ENCODE peak calls at places on chromosome 14, in ten cellular contexts. One of them, this sample, is unnamed.

GRCh38 chr14:95323917-95324316 is 4.2 kb upstream of the CLMN start:
- DNase-seq in SJSA1: no peak
- DNase-seq in neural progenitor cell: no peak
- DNase-seq in HL-60: no peak
- DNase-seq in CD4-positive, alpha-beta memory T cell: no peak
- DNase-seq in adrenal gland: no peak
- DNase-seq in fibroblast of lung: no peak
- DNase-seq in OCI-LY7: no peak
- DNase-seq in RWPE2: no peak
- DNase-seq in upper lobe of right lung: no peak
- DNase-seq in this sample: no peak

GRCh38 chr14:95889236-95889979 is 12.8 kb downstream of the TUNAR start:
- DNase-seq in HL-60: no peak
- DNase-seq in fibroblast of lung: no peak
- DNase-seq in adrenal gland: no peak
- DNase-seq in RWPE2: no peak
- DNase-seq in upper lobe of right lung: no peak
- DNase-seq in SJSA1: no peak
- DNase-seq in OCI-LY7: peak
- DNase-seq in CD4-positive, alpha-beta memory T cell: no peak
- DNase-seq in neural progenitor cell: no peak
- DNase-seq in this sample: no peak

GRCh38 chr14:26104686-26105085 is 493.1 kb downstream of the NOVA1 start:
- DNase-seq in fibroblast of lung: no peak
- DNase-seq in OCI-LY7: no peak
- DNase-seq in RWPE2: no peak
- DNase-seq in neural progenitor cell: no peak
- DNase-seq in SJSA1: no peak
- DNase-seq in CD4-positive, alpha-beta memory T cell: no peak
- DNase-seq in upper lobe of right lung: no peak
- DNase-seq in HL-60: no peak
- DNase-seq in adrenal gland: no peak
- DNase-seq in this sample: no peak

GRCh38 chr14:93033983-93034670 is 81.6 kb downstream of the ITPK1 start:
- DNase-seq in SJSA1: no peak
- DNase-seq in RWPE2: no peak
- DNase-seq in upper lobe of right lung: no peak
- DNase-seq in HL-60: no peak
- DNase-seq in fibroblast of lung: no peak
- DNase-seq in CD4-positive, alpha-beta memory T cell: peak
- DNase-seq in neural progenitor cell: peak
- DNase-seq in OCI-LY7: peak
- DNase-seq in adrenal gland: no peak
- DNase-seq in this sample: no peak

GRCh38 chr14:104138098-104138890 is at the start of gene KIF26A:
- DNase-seq in OCI-LY7: no peak
- DNase-seq in fibroblast of lung: no peak
- DNase-seq in CD4-positive, alpha-beta memory T cell: no peak
- DNase-seq in neural progenitor cell: peak
- DNase-seq in SJSA1: peak
- DNase-seq in RWPE2: peak
- DNase-seq in upper lobe of right lung: peak
- DNase-seq in adrenal gland: peak
- DNase-seq in HL-60: no peak
- DNase-seq in this sample: no peak

GRCh38 chr14:32542507-32542906 is 213.4 kb downstream of the AKAP6 start:
- DNase-seq in RWPE2: no peak
- DNase-seq in CD4-positive, alpha-beta memory T cell: no peak
- DNase-seq in adrenal gland: peak
- DNase-seq in SJSA1: no peak
- DNase-seq in upper lobe of right lung: no peak
- DNase-seq in OCI-LY7: no peak
- DNase-seq in fibroblast of lung: no peak
- DNase-seq in neural progenitor cell: no peak
- DNase-seq in HL-60: no peak
- DNase-seq in this sample: no peak

GRCh38 chr14:103679351-103679750 is 35.9 kb downstream of the XRCC3 start:
- DNase-seq in RWPE2: no peak
- DNase-seq in OCI-LY7: peak
- DNase-seq in neural progenitor cell: peak
- DNase-seq in adrenal gland: peak
- DNase-seq in upper lobe of right lung: peak
- DNase-seq in CD4-positive, alpha-beta memory T cell: peak
- DNase-seq in SJSA1: no peak
- DNase-seq in fibroblast of lung: no peak
- DNase-seq in HL-60: peak
- DNase-seq in this sample: no peak

GRCh38 chr14:34496007-34496678 is 34.1 kb upstream of the SPTSSA start:
- DNase-seq in OCI-LY7: no peak
- DNase-seq in adrenal gland: peak
- DNase-seq in HL-60: no peak
- DNase-seq in RWPE2: no peak
- DNase-seq in SJSA1: no peak
- DNase-seq in CD4-positive, alpha-beta memory T cell: no peak
- DNase-seq in fibroblast of lung: peak
- DNase-seq in upper lobe of right lung: no peak
- DNase-seq in neural progenitor cell: no peak
- DNase-seq in this sample: no peak

GRCh38 chr14:105092912-105093425 is 27.7 kb upstream of the GPR132 start:
- DNase-seq in neural progenitor cell: peak
- DNase-seq in adrenal gland: peak
- DNase-seq in upper lobe of right lung: peak
- DNase-seq in SJSA1: peak
- DNase-seq in fibroblast of lung: peak
- DNase-seq in RWPE2: peak
- DNase-seq in CD4-positive, alpha-beta memory T cell: peak
- DNase-seq in OCI-LY7: no peak
- DNase-seq in HL-60: no peak
- DNase-seq in this sample: no peak

GRCh38 chr14:33686218-33686617 is 264.7 kb downstream of the EGLN3 start:
- DNase-seq in RWPE2: peak
- DNase-seq in HL-60: no peak
- DNase-seq in neural progenitor cell: no peak
- DNase-seq in OCI-LY7: no peak
- DNase-seq in upper lobe of right lung: no peak
- DNase-seq in fibroblast of lung: peak
- DNase-seq in adrenal gland: no peak
- DNase-seq in CD4-positive, alpha-beta memory T cell: no peak
- DNase-seq in SJSA1: peak
- DNase-seq in this sample: no peak

GRCh38 chr14:53310412-53310811 is 157.3 kb upstream of the DDHD1 start:
- DNase-seq in HL-60: no peak
- DNase-seq in CD4-positive, alpha-beta memory T cell: no peak
- DNase-seq in upper lobe of right lung: no peak
- DNase-seq in RWPE2: no peak
- DNase-seq in adrenal gland: no peak
- DNase-seq in fibroblast of lung: no peak
- DNase-seq in SJSA1: no peak
- DNase-seq in neural progenitor cell: no peak
- DNase-seq in OCI-LY7: peak
- DNase-seq in this sample: no peak

GRCh38 chr14:70782361-70782760 is 27.0 kb downstream of the MAP3K9 start:
- DNase-seq in neural progenitor cell: no peak
- DNase-seq in adrenal gland: no peak
- DNase-seq in RWPE2: peak
- DNase-seq in OCI-LY7: no peak
- DNase-seq in SJSA1: no peak
- DNase-seq in fibroblast of lung: peak
- DNase-seq in upper lobe of right lung: no peak
- DNase-seq in HL-60: no peak
- DNase-seq in CD4-positive, alpha-beta memory T cell: peak
- DNase-seq in this sample: no peak

GRCh38 chr14:103543140-103543539 is 14.1 kb downstream of the TRMT61A start:
- DNase-seq in OCI-LY7: no peak
- DNase-seq in CD4-positive, alpha-beta memory T cell: no peak
- DNase-seq in RWPE2: no peak
- DNase-seq in SJSA1: no peak
- DNase-seq in fibroblast of lung: no peak
- DNase-seq in adrenal gland: no peak
- DNase-seq in neural progenitor cell: no peak
- DNase-seq in upper lobe of right lung: no peak
- DNase-seq in HL-60: no peak
- DNase-seq in this sample: no peak

GRCh38 chr14:95998656-95999055 is 40.5 kb upstream of the C14orf132 start:
- DNase-seq in adrenal gland: no peak
- DNase-seq in RWPE2: no peak
- DNase-seq in HL-60: no peak
- DNase-seq in fibroblast of lung: peak
- DNase-seq in CD4-positive, alpha-beta memory T cell: no peak
- DNase-seq in OCI-LY7: peak
- DNase-seq in neural progenitor cell: no peak
- DNase-seq in SJSA1: no peak
- DNase-seq in upper lobe of right lung: no peak
- DNase-seq in this sample: no peak

GRCh38 chr14:55964081-55964480 is 154.1 kb upstream of the PELI2 start:
- DNase-seq in upper lobe of right lung: no peak
- DNase-seq in OCI-LY7: no peak
- DNase-seq in fibroblast of lung: no peak
- DNase-seq in SJSA1: no peak
- DNase-seq in adrenal gland: no peak
- DNase-seq in RWPE2: no peak
- DNase-seq in neural progenitor cell: no peak
- DNase-seq in CD4-positive, alpha-beta memory T cell: no peak
- DNase-seq in HL-60: no peak
- DNase-seq in this sample: no peak

GRCh38 chr14:93045211-93045674 is 70.5 kb downstream of the ITPK1 start:
- DNase-seq in adrenal gland: no peak
- DNase-seq in upper lobe of right lung: no peak
- DNase-seq in RWPE2: no peak
- DNase-seq in fibroblast of lung: peak
- DNase-seq in OCI-LY7: no peak
- DNase-seq in SJSA1: peak
- DNase-seq in neural progenitor cell: peak
- DNase-seq in CD4-positive, alpha-beta memory T cell: no peak
- DNase-seq in HL-60: no peak
- DNase-seq in this sample: no peak

GRCh38 chr14:92938235-92938875 is 15.4 kb downstream of the CHGA start:
- DNase-seq in fibroblast of lung: no peak
- DNase-seq in HL-60: no peak
- DNase-seq in OCI-LY7: no peak
- DNase-seq in RWPE2: no peak
- DNase-seq in CD4-positive, alpha-beta memory T cell: no peak
- DNase-seq in SJSA1: no peak
- DNase-seq in adrenal gland: no peak
- DNase-seq in upper lobe of right lung: no peak
- DNase-seq in neural progenitor cell: no peak
- DNase-seq in this sample: no peak

GRCh38 chr14:65190312-65190711 is 88.0 kb upstream of the MAX start:
- DNase-seq in OCI-LY7: no peak
- DNase-seq in HL-60: no peak
- DNase-seq in adrenal gland: no peak
- DNase-seq in CD4-positive, alpha-beta memory T cell: no peak
- DNase-seq in neural progenitor cell: no peak
- DNase-seq in upper lobe of right lung: no peak
- DNase-seq in RWPE2: no peak
- DNase-seq in fibroblast of lung: no peak
- DNase-seq in SJSA1: no peak
- DNase-seq in this sample: no peak

GRCh38 chr14:21796912-21797311 is 123.3 kb upstream of the OR4E1 start:
- DNase-seq in SJSA1: no peak
- DNase-seq in RWPE2: no peak
- DNase-seq in HL-60: no peak
- DNase-seq in fibroblast of lung: no peak
- DNase-seq in adrenal gland: no peak
- DNase-seq in neural progenitor cell: peak
- DNase-seq in CD4-positive, alpha-beta memory T cell: no peak
- DNase-seq in upper lobe of right lung: no peak
- DNase-seq in OCI-LY7: peak
- DNase-seq in this sample: no peak

GRCh38 chr14:61719344-61720301 is 24.3 kb downstream of the HIF1A start:
- DNase-seq in SJSA1: no peak
- DNase-seq in upper lobe of right lung: no peak
- DNase-seq in CD4-positive, alpha-beta memory T cell: no peak
- DNase-seq in adrenal gland: no peak
- DNase-seq in RWPE2: no peak
- DNase-seq in OCI-LY7: peak
- DNase-seq in HL-60: no peak
- DNase-seq in neural progenitor cell: no peak
- DNase-seq in fibroblast of lung: no peak
- DNase-seq in this sample: no peak
- H3K27ac ChIP-seq in SJSA1: no peak
- H3K27ac ChIP-seq in upper lobe of right lung: no peak
- H3K27ac ChIP-seq in CD4-positive, alpha-beta memory T cell: peak
- H3K27ac ChIP-seq in adrenal gland: peak
- H3K27ac ChIP-seq in RWPE2: peak
- H3K27ac ChIP-seq in OCI-LY7: peak
- H3K27ac ChIP-seq in HL-60: no peak
- H3K27ac ChIP-seq in neural progenitor cell: no peak
- H3K27ac ChIP-seq in fibroblast of lung: no peak
- H3K27ac ChIP-seq in this sample: no peak

DNA sequence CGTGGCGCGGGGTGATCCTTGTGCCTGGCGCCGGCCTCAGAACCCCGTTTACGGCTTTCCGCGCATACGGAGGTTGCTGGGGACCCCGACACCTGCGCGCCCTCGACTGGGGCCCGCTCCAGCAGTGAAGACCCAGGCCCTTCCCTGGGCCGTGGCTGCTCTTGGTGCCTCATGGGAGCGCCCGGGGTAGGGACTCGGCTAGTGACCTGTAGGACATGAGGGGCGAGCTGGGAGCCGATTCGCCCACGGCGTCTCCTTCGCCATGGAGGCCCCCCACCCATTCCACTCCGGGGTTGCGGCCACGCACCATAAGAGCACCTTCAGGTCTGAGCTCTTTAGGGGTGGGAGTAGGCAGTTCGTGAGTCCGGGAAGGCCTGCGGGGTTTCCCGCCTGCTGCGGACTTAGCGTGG is 14.2 kb upstream of the PAX9 start:
- DNase-seq in SJSA1: peak
- DNase-seq in upper lobe of right lung: no peak
- DNase-seq in CD4-positive, alpha-beta memory T cell: no peak
- DNase-seq in neural progenitor cell: peak
- DNase-seq in RWPE2: no peak
- DNase-seq in adrenal gland: no peak
- DNase-seq in fibroblast of lung: no peak
- DNase-seq in HL-60: no peak
- DNase-seq in OCI-LY7: no peak
- DNase-seq in this sample: no peak
- H3K4me3 ChIP-seq in SJSA1: peak
- H3K4me3 ChIP-seq in upper lobe of right lung: peak
- H3K4me3 ChIP-seq in CD4-positive, alpha-beta memory T cell: no peak
- H3K4me3 ChIP-seq in neural progenitor cell: peak
- H3K4me3 ChIP-seq in RWPE2: peak
- H3K4me3 ChIP-seq in adrenal gland: peak
- H3K4me3 ChIP-seq in fibroblast of lung: no peak
- H3K4me3 ChIP-seq in HL-60: no peak
- H3K4me3 ChIP-seq in OCI-LY7: no peak
- H3K4me3 ChIP-seq in this sample: peak

GRCh38 chr14:75717729-75718128 is 56.7 kb downstream of the TTLL5 start:
- DNase-seq in HL-60: no peak
- DNase-seq in fibroblast of lung: no peak
- DNase-seq in upper lobe of right lung: no peak
- DNase-seq in OCI-LY7: no peak
- DNase-seq in adrenal gland: no peak
- DNase-seq in neural progenitor cell: no peak
- DNase-seq in RWPE2: no peak
- DNase-seq in CD4-positive, alpha-beta memory T cell: no peak
- DNase-seq in SJSA1: no peak
- DNase-seq in this sample: no peak
- H3K27ac ChIP-seq in HL-60: no peak
- H3K27ac ChIP-seq in fibroblast of lung: no peak
- H3K27ac ChIP-seq in upper lobe of right lung: no peak
- H3K27ac ChIP-seq in OCI-LY7: no peak
- H3K27ac ChIP-seq in adrenal gland: no peak
- H3K27ac ChIP-seq in neural progenitor cell: no peak
- H3K27ac ChIP-seq in RWPE2: no peak
- H3K27ac ChIP-seq in CD4-positive, alpha-beta memory T cell: no peak
- H3K27ac ChIP-seq in SJSA1: no peak
- H3K27ac ChIP-seq in this sample: no peak

GRCh38 chr14:54627325-54627717 is 60.4 kb downstream of the SAMD4A start:
- DNase-seq in OCI-LY7: no peak
- DNase-seq in upper lobe of right lung: no peak
- DNase-seq in adrenal gland: no peak
- DNase-seq in RWPE2: no peak
- DNase-seq in SJSA1: no peak
- DNase-seq in neural progenitor cell: no peak
- DNase-seq in fibroblast of lung: peak
- DNase-seq in CD4-positive, alpha-beta memory T cell: no peak
- DNase-seq in HL-60: no peak
- DNase-seq in this sample: no peak
- H3K4me3 ChIP-seq in OCI-LY7: no peak
- H3K4me3 ChIP-seq in upper lobe of right lung: peak
- H3K4me3 ChIP-seq in adrenal gland: peak
- H3K4me3 ChIP-seq in RWPE2: no peak
- H3K4me3 ChIP-seq in SJSA1: peak
- H3K4me3 ChIP-seq in neural progenitor cell: no peak
- H3K4me3 ChIP-seq in fibroblast of lung: peak
- H3K4me3 ChIP-seq in CD4-positive, alpha-beta memory T cell: peak
- H3K4me3 ChIP-seq in HL-60: no peak
- H3K4me3 ChIP-seq in this sample: peak

This sample was measured in thoracic aorta.